ENCODE peak calls at places on chromosomes 13 and 19, in six cellular contexts. T is IMR-90, K is H9, N is mesenchymal stem cell, E is trophoblast cell, C is H1. H is an unnamed sample.

GRCh38 chr19:27718262-27718661 is 1494.7 kb downstream of the UQCRFS1 start:
- DNase-seq in T (no peak), K (no peak), N (no peak), E (no peak), C (no peak), H (no peak)

GRCh38 chr13:76711515-76712182 is 174.6 kb downstream of the KCTD12 start:
- DNase-seq in T (peak; percentile 94), K (no peak), N (peak; percentile 89), E (peak; percentile 62), C (no peak), H (no peak)

GRCh38 chr19:48842744-48843162 is 6.5 kb upstream of the HSD17B14 start:
- DNase-seq in T (peak; percentile 48), K (peak; percentile 71), N (peak; percentile 72), E (no peak), C (peak; percentile 75), H (peak; percentile 81)

GRCh38 chr13:51816604-51817254 is 12.8 kb upstream of the DHRS12 start:
- DNase-seq in T (no peak), K (no peak), N (no peak), E (peak; percentile 55), C (no peak), H (no peak)

GRCh38 chr19:46299004-46299509 is 2.2 kb downstream of the HIF3A start:
- DNase-seq in T (peak; percentile 50), K (no peak), N (peak; percentile 92), E (no peak), C (no peak), H (no peak)

GRCh38 chr19:1406496-1406817 is 929 bp upstream of the DAZAP1 start:
- DNase-seq in T (no peak), K (no peak), N (no peak), E (peak; percentile 28), C (no peak), H (no peak)

GRCh38 chr13:65834897-65835296 is 1395.2 kb downstream of the PCDH9 start:
- DNase-seq in T (peak; percentile 52), K (no peak), N (peak; percentile 22), E (no peak), C (no peak), H (no peak)

GRCh38 chr19:29119582-29119981 is 93.4 kb downstream of the UQCRFS1 start:
- DNase-seq in T (no peak), K (peak; percentile 50), N (no peak), E (no peak), C (peak; percentile 51), H (no peak)

GRCh38 chr13:21341637-21342422 is 117.3 kb downstream of the ZDHHC20 start:
- DNase-seq in T (no peak), K (no peak), N (no peak), E (no peak), C (no peak), H (no peak)

GRCh38 chr13:21342699-21343442 is 116.2 kb downstream of the ZDHHC20 start:
- DNase-seq in T (no peak), K (no peak), N (no peak), E (no peak), C (no peak), H (no peak)

GRCh38 chr13:21344662-21345176 is 114.4 kb downstream of the ZDHHC20 start:
- DNase-seq in T (no peak), K (no peak), N (no peak), E (no peak), C (no peak), H (no peak)

GRCh38 chr13:21347753-21348318 is 111.3 kb downstream of the ZDHHC20 start:
- DNase-seq in T (no peak), K (peak; percentile 62), N (no peak), E (no peak), C (no peak), H (no peak)

GRCh38 chr13:21343659-21344058 is 115.4 kb downstream of the ZDHHC20 start:
- DNase-seq in T (no peak), K (no peak), N (no peak), E (no peak), C (no peak), H (no peak)
- H3K14ac ChIP-seq in T (no peak overlapping the region), K (no peak overlapping the region), N (no peak overlapping the region), E (no peak overlapping the region), C (no peak overlapping the region), H (no peak overlapping the region)

DNA sequence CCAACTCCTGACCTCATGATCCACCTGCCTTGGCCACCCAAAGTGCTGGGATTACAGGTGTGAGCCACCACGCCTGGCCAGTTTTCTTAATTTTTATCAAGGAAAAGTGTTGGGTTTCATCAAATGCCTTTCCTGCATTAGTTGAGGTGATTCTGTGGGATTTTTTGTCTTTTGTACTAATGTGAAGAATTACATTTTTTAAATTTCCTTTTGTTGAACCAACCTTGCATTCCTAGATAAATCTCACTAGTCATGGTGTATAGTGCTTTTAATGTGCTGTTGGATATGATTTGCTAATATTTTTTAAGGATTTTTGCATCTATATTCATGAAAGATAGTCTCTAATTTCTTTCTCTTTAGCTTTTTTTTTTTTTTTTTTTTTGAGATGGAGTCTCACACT is 2.4 kb upstream of the ZNF560 start:
- DNase-seq in T (no peak), K (no peak), N (no peak), E (no peak), C (no peak), H (no peak)
- H3K14ac ChIP-seq in T (no peak overlapping the region), K (no peak overlapping the region), N (no peak overlapping the region), E (no peak overlapping the region), C (no peak overlapping the region), H (no peak overlapping the region)

DNA sequence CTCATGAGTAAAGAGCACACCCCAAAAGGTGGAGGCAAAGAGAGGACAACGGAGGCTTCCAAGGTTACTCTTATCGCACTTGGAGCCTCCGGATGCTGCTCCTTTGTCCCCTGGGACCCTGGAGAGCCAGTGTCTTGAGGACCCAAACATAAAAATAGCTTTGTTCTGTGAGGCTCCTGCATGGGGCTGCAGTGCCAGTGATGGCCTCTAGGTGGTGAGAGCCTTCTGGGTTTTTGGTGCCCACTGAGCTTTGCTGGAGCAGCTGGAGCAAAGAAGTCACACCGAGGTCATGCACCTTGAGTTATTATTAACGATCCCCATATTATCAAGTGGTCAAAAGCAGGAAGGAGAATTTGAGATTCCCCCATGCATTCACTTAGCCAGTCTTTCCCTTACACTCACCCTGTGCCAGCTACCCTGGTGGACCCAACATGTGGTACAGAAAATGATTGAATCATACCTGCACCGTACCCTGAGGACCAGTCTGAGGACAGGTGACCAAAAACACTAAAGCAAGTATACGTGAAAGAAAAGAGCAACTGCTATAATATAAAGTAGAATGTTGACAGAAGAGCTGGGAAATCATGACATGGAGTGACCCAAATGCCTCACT is 41.5 kb downstream of the ZNF682 start:
- DNase-seq in T (no peak), K (peak; percentile 74), N (no peak), E (no peak), C (peak; percentile 90), H (no peak)
- H3K14ac ChIP-seq in T (no peak overlapping the region), K (no peak overlapping the region), N (no peak overlapping the region), E (no peak overlapping the region), C (no peak overlapping the region), H (no peak overlapping the region)

DNA sequence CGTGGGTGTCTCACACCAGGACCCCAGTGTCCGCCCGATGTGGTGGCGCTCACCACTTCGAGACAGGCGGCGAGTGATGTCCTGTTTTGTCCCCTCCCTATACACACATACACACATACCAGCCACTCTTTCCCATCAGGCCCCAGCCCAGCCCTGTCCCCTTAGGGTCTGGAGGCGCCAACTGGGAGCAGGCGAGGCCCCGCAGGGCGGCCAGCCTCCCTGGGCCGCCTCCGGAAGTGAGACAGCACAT is 38.1 kb upstream of the NANOS3 start:
- DNase-seq in T (no peak), K (peak; percentile 40), N (no peak), E (no peak), C (no peak), H (no peak)
- H3K14ac ChIP-seq in T (peak overlapping the region; percentile 94), K (no peak overlapping the region), N (no peak overlapping the region), E (peak overlapping the region; percentile 16), C (no peak overlapping the region), H (peak overlapping the region; percentile 56)